ENCODE peak calls at places on chromosomes 2 and 18, in five cellular contexts. U is ELF-1, G is HS-5, H is nucleus accumbens, M is sigmoid colon. Q is an unnamed sample.

GRCh38 chr2:109285244-109285651 is 156.2 kb downstream of the SH3RF3 start:
- DNase-seq in U (no peak), H (no peak), G (no peak), M (peak), Q (no peak)

GRCh38 chr2:205670292-205670691 is 12.0 kb upstream of the NRP2 start:
- DNase-seq in U (no peak), M (no peak), G (no peak), H (no peak), Q (no peak)

GRCh38 chr2:160581035-160581434 is 87.4 kb upstream of the RBMS1 start:
- DNase-seq in U (no peak), H (no peak), G (no peak), M (no peak), Q (no peak)

GRCh38 chr2:30315391-30316055 is 84.2 kb downstream of the LBH start:
- DNase-seq in H (no peak), G (no peak), M (no peak), U (no peak), Q (no peak)

GRCh38 chr2:2889141-2889540 is 488.5 kb downstream of the EIPR1 start:
- DNase-seq in U (no peak), H (no peak), G (no peak), M (no peak), Q (no peak)

GRCh38 chr2:59654753-59655152 is 898.7 kb downstream of the BCL11A start:
- DNase-seq in M (no peak), G (no peak), U (no peak), H (no peak), Q (no peak)

GRCh38 chr2:180291060-180291459 is 284.0 kb upstream of the CWC22 start:
- DNase-seq in H (no peak), G (peak), M (no peak), U (no peak), Q (no peak)

GRCh38 chr2:126732682-126733245 is 76.8 kb downstream of the GYPC start:
- DNase-seq in U (no peak), G (no peak), M (no peak), H (no peak), Q (no peak)

GRCh38 chr2:172640389-172640788 is 84.5 kb downstream of the PDK1 start:
- DNase-seq in U (no peak), G (no peak), M (no peak), H (no peak), Q (no peak)

GRCh38 chr2:20168048-20168726 is 56.7 kb downstream of the SDC1 start:
- DNase-seq in M (no peak), H (no peak), G (no peak), U (no peak), Q (no peak)

GRCh38 chr2:205681836-205682238 is 464 bp upstream of the NRP2 start:
- DNase-seq in G (no peak), U (peak), M (peak), H (no peak), Q (no peak)

GRCh38 chr18:71374294-71374693 is 1085.4 kb downstream of the SOCS6 start:
- DNase-seq in H (no peak), G (no peak), M (no peak), U (no peak), Q (no peak)

GRCh38 chr2:197904446-197904845 is 100.1 kb downstream of the PLCL1 start:
- DNase-seq in G (no peak), H (no peak), M (no peak), U (no peak), Q (no peak)

GRCh38 chr2:46142546-46143329 is 154.5 kb upstream of the EPAS1 start:
- DNase-seq in U (no peak), M (peak), H (no peak), G (no peak), Q (peak)

GRCh38 chr2:241310917-241311566 is 4.4 kb downstream of the HDLBP start:
- DNase-seq in M (no peak), H (no peak), G (no peak), U (no peak), Q (no peak)

GRCh38 chr2:71474744-71475421 is 21.5 kb downstream of the DYSF start:
- DNase-seq in U (no peak), M (peak), H (no peak), G (no peak), Q (no peak)

GRCh38 chr2:105671156-105671555 is 73.6 kb upstream of the NCK2 start:
- DNase-seq in H (no peak), G (no peak), M (peak), U (no peak), Q (no peak)

GRCh38 chr2:898319-898718 is 52.3 kb upstream of the SNTG2 start:
- DNase-seq in U (peak), G (no peak), M (no peak), H (no peak), Q (no peak)

GRCh38 chr2:210620456-210620855 is 64.1 kb downstream of the CPS1 start:
- DNase-seq in H (no peak), M (no peak), G (no peak), U (peak), Q (no peak)

GRCh38 chr2:105398522-105399206 is at the start of gene FHL2:
- DNase-seq in M (peak), H (no peak), G (no peak), U (peak), Q (peak)

GRCh38 chr2:30686000-30686399 is 121.2 kb downstream of the CAPN13 start:
- DNase-seq in M (peak), G (no peak), H (no peak), U (peak), Q (no peak)

GRCh38 chr2:196592912-196593881 is 46.3 kb upstream of the CCDC150 start:
- DNase-seq in H (peak), G (no peak), U (peak), M (no peak), Q (peak)

GRCh38 chr2:109213646-109214417 is 84.8 kb downstream of the SH3RF3 start:
- DNase-seq in M (peak), G (peak), H (no peak), U (no peak), Q (no peak)

GRCh38 chr2:220279840-220280239 is 652.4 kb downstream of the SLC4A3 start:
- DNase-seq in G (peak), U (no peak), H (no peak), M (no peak), Q (no peak)

GRCh38 chr2:219279916-219280516 is 850 bp downstream of the DNAJB2 start:
- DNase-seq in G (no peak), H (no peak), M (peak), U (no peak), Q (no peak)

GRCh38 chr18:32470136-32470712 is 458 bp downstream of the GAREM1 start:
- DNase-seq in M (peak), H (no peak), U (peak), G (no peak), Q (peak)

GRCh38 chr2:20556756-20557155 is 94.1 kb downstream of the HS1BP3 start:
- DNase-seq in M (no peak), U (no peak), G (no peak), H (no peak), Q (no peak)

GRCh38 chr2:169363570-169364150 is 1.3 kb upstream of the LRP2 start:
- DNase-seq in H (no peak), G (no peak), U (peak), M (no peak), Q (no peak)

GRCh38 chr2:26612522-26613240 is 28.5 kb downstream of the CIB4 start:
- DNase-seq in H (no peak), G (no peak), U (no peak), M (peak), Q (peak)

GRCh38 chr18:35019929-35020328 is 21.3 kb upstream of the MAPRE2 start:
- DNase-seq in M (no peak), H (no peak), U (no peak), G (no peak), Q (no peak)

GRCh38 chr18:12376034-12376717 is 851 bp downstream of the AFG3L2 start:
- DNase-seq in H (no peak), M (peak), G (no peak), U (peak), Q (no peak)

GRCh38 chr2:190110131-190110530 is 47.6 kb upstream of the MSTN start:
- DNase-seq in H (no peak), U (no peak), G (no peak), M (no peak), Q (peak)

GRCh38 chr2:105714141-105714540 is 30.6 kb upstream of the NCK2 start:
- DNase-seq in M (no peak), G (no peak), H (no peak), U (no peak), Q (no peak)

GRCh38 chr2:133705287-133705686 is 137.0 kb upstream of the NCKAP5 start:
- DNase-seq in M (no peak), H (no peak), G (no peak), U (no peak), Q (no peak)

GRCh38 chr18:44741551-44741950 is 60.9 kb downstream of the SETBP1 start:
- DNase-seq in U (no peak), G (no peak), M (no peak), H (no peak), Q (no peak)

GRCh38 chr2:65320042-65320711 is 92.5 kb downstream of the ACTR2 start:
- DNase-seq in U (peak), M (no peak), H (no peak), G (peak), Q (no peak)

GRCh38 chr18:6060149-6060548 is 164.8 kb upstream of the TMEM200C start:
- DNase-seq in H (no peak), U (no peak), G (no peak), M (no peak), Q (no peak)

GRCh38 chr2:28346587-28346986 is 46.1 kb upstream of the FOSL2 start:
- DNase-seq in G (no peak), H (no peak), U (peak), M (peak), Q (no peak)

GRCh38 chr2:37894601-37895000 is 30.5 kb upstream of the RMDN2 start:
- DNase-seq in G (no peak), H (no peak), M (no peak), U (no peak), Q (no peak)

GRCh38 chr2:25558262-25558661 is 115.1 kb downstream of the DTNB start:
- DNase-seq in M (no peak), H (no peak), G (peak), U (no peak), Q (no peak)